ENCODE peak calls at places on chromosomes 2 and 18, in ten cellular contexts. M is psoas muscle; O is HCT116; X is aorta; I is spleen; Q is HL-60; N is effector memory CD4-positive, alpha-beta T cell; F is lower lobe of right lung; K is pancreas; U is brain microvascular endothelial cell. S is an unnamed sample.

GRCh38 chr18:41096504-41096903 is 858.5 kb upstream of the PIK3C3 start:
- DNase-seq in N (no peak), X (no peak), F (no peak), M (no peak), Q (no peak), U (peak), O (no peak), I (no peak), K (no peak), S (no peak)

GRCh38 chr2:179331066-179331465 is 66.4 kb upstream of the SESTD1 start:
- DNase-seq in X (no peak), I (no peak), N (no peak), O (no peak), K (no peak), M (no peak), Q (no peak), F (no peak), U (no peak), S (no peak)

GRCh38 chr2:33321236-33321731 is 155.2 kb upstream of the RASGRP3 start:
- DNase-seq in X (no peak), U (peak), I (no peak), M (no peak), K (no peak), O (no peak), Q (no peak), F (no peak), N (no peak), S (no peak)

GRCh38 chr2:165161510-165161909 is 42.3 kb downstream of the SCN3A start:
- DNase-seq in X (no peak), M (no peak), F (no peak), U (peak), K (no peak), N (no peak), Q (no peak), O (no peak), I (no peak), S (no peak)

GRCh38 chr2:220887271-220887870 is 684.7 kb downstream of the EPHA4 start:
- DNase-seq in N (no peak), K (no peak), X (no peak), M (no peak), I (no peak), U (peak), Q (no peak), F (no peak), O (no peak), S (no peak)

GRCh38 chr2:70123051-70123828 is 36.0 kb downstream of the PCBP1 start:
- DNase-seq in I (peak), X (peak), N (no peak), U (no peak), O (no peak), K (peak), F (no peak), Q (no peak), M (peak), S (no peak)

GRCh38 chr2:218472980-218473379 is 54.1 kb downstream of the VIL1 start:
- DNase-seq in F (no peak), X (no peak), I (no peak), M (no peak), N (no peak), K (no peak), O (no peak), Q (no peak), U (no peak), S (no peak)

GRCh38 chr18:48161911-48162698 is 231.6 kb upstream of the SMAD2 start:
- DNase-seq in N (no peak), K (no peak), Q (no peak), U (no peak), O (no peak), I (no peak), F (no peak), X (no peak), M (no peak), S (no peak)

GRCh38 chr2:11995381-11995947 is 249.0 kb downstream of the LPIN1 start:
- DNase-seq in X (no peak), M (no peak), F (no peak), Q (no peak), K (no peak), U (no peak), I (no peak), O (no peak), N (no peak), S (peak)

GRCh38 chr2:28359222-28360065 is 33.2 kb upstream of the FOSL2 start:
- DNase-seq in I (peak), Q (peak), O (no peak), M (peak), X (no peak), F (peak), N (peak), K (no peak), U (peak), S (no peak)
- H3K27ac ChIP-seq in I (peak), Q (peak), O (no peak), M (no peak), X (no peak), F (no peak), N (peak), K (no peak), U (peak), S (peak)

GRCh38 chr2:216702756-216703155 is 7.4 kb upstream of the IGFBP5 start:
- DNase-seq in M (no peak), O (no peak), Q (no peak), I (no peak), F (no peak), X (no peak), N (no peak), K (no peak), U (no peak), S (no peak)
- H3K27ac ChIP-seq in M (peak), O (no peak), Q (no peak), I (no peak), F (no peak), X (no peak), N (no peak), K (no peak), U (no peak), S (no peak)

DNA sequence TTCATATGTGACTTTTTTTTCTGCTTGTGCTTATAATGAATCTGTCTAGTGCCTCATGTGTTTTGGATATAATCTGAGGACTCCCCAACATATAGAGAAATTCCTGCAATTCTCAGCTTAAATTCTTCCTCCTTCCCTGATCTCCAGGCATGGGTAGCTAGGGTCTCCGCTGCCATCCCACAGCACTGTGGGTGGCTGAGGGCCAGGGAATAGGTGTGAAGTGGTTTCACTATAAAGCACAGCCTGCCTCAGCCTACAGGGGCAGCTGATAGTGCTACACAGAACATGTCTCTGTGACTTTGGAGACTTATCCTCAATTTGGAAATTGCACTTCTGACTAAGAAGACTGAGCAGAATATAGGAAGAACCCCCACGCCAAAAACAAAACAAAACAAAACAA is 137.3 kb upstream of the NABP1 start:
- DNase-seq in Q (no peak), O (no peak), X (no peak), K (no peak), F (no peak), U (no peak), I (no peak), N (no peak), M (no peak), S (no peak)
- H3K27ac ChIP-seq in Q (no peak), O (no peak), X (no peak), K (no peak), F (no peak), U (no peak), I (no peak), N (no peak), M (no peak), S (no peak)

GRCh38 chr2:38706846-38707345 is 41.0 kb downstream of the GALM start:
- DNase-seq in I (no peak), F (no peak), U (no peak), X (no peak), M (no peak), Q (no peak), O (no peak), K (no peak), N (no peak), S (no peak)
- H3K27ac ChIP-seq in I (no peak), F (no peak), U (no peak), X (no peak), M (no peak), Q (no peak), O (no peak), K (no peak), N (no peak), S (no peak)

GRCh38 chr2:120348134-120349103 is 2.5 kb downstream of the INHBB start:
- DNase-seq in Q (no peak), X (no peak), N (no peak), O (no peak), I (no peak), M (no peak), U (no peak), K (no peak), F (no peak), S (no peak)
- H3K27ac ChIP-seq in Q (no peak), X (no peak), N (no peak), O (no peak), I (no peak), M (no peak), U (no peak), K (no peak), F (no peak), S (no peak)